ENCODE peak calls at places on chromosome 1, in seven cellular contexts. W is GM23248, L is colonic mucosa, D is K562, M is PC-3, C is endodermal cell, S is mammary epithelial cell. U is an unnamed sample. For H3K4me1 and H3K9me3, the result is how much of the 10 kb centered on the place peaks cover.

GRCh38 chr1:152514715-152515453 is 602 bp downstream of the CRCT1 start:
- DNase-seq in S (no peak), L (no peak), M (no peak), D (no peak), C (no peak), W (peak), U (no peak)

GRCh38 chr1:193431265-193431977 is 245.0 kb upstream of the B3GALT2 start:
- DNase-seq in L (peak), M (peak), D (no peak), S (no peak), W (no peak), C (no peak), U (no peak)

GRCh38 chr1:116826818-116827606 is 72.8 kb downstream of the CD2 start:
- DNase-seq in L (peak), S (peak), D (peak), W (no peak), C (no peak), M (peak), U (no peak)

GRCh38 chr1:8091691-8092090 is 65.6 kb upstream of the ERRFI1 start:
- DNase-seq in D (no peak), S (no peak), C (no peak), L (no peak), W (no peak), M (no peak), U (peak)

GRCh38 chr1:108121361-108122143 is 78.6 kb downstream of the SLC25A24 start:
- DNase-seq in W (no peak), C (peak), D (peak), L (no peak), M (no peak), S (no peak), U (no peak)

GRCh38 chr1:91885331-91885715 is 628 bp downstream of the TGFBR3 start:
- DNase-seq in S (no peak), L (peak), W (peak), D (peak), C (no peak), M (peak), U (peak)

GRCh38 chr1:162215902-162216301 is 146.4 kb downstream of the NOS1AP start:
- DNase-seq in M (no peak), D (no peak), S (no peak), C (no peak), L (peak), W (no peak), U (no peak)

GRCh38 chr1:94863919-94864318 is 43.8 kb downstream of the SLC44A3 start:
- DNase-seq in C (no peak), M (peak), S (peak), D (no peak), L (peak), W (peak), U (peak)

GRCh38 chr1:88800382-88801051 is 90.8 kb downstream of the GTF2B start:
- DNase-seq in L (peak), S (no peak), D (peak), M (peak), W (peak), C (no peak), U (peak)

GRCh38 chr1:62398377-62398776 is 38.5 kb upstream of the USP1 start:
- DNase-seq in W (peak), S (peak), C (no peak), L (no peak), M (peak), D (no peak), U (peak)

GRCh38 chr1:73943270-73943669 is 254.7 kb downstream of the LRRIQ3 start:
- DNase-seq in M (peak), C (peak), L (no peak), W (no peak), S (no peak), D (no peak), U (no peak)

GRCh38 chr1:50968884-50969610 is 998 bp upstream of the CDKN2C start:
- DNase-seq in W (peak), S (peak), D (peak), L (peak), C (peak), M (peak), U (peak)

GRCh38 chr1:175129182-175129581 is 61.5 kb downstream of the TNN start:
- DNase-seq in M (peak), C (peak), W (peak), S (peak), L (no peak), D (no peak), U (peak)

GRCh38 chr1:48596036-48596435 is 124.0 kb upstream of the SPATA6 start:
- DNase-seq in D (no peak), L (no peak), W (peak), M (no peak), C (peak), S (no peak), U (peak)

GRCh38 chr1:201636581-201636980 is 97.7 kb downstream of the NAV1 start:
- DNase-seq in M (no peak), W (peak), C (no peak), S (no peak), D (no peak), L (no peak), U (no peak)

GRCh38 chr1:225738763-225739162 is 38.9 kb upstream of the SRP9 start:
- DNase-seq in M (no peak), S (no peak), W (no peak), D (no peak), C (no peak), L (no peak), U (no peak)

GRCh38 chr1:235511470-235512240 is 7.4 kb upstream of the B3GALNT2 start:
- DNase-seq in W (peak), C (peak), D (no peak), L (no peak), M (no peak), S (peak), U (no peak)

GRCh38 chr1:97806996-97807395 is 113.8 kb downstream of the DPYD start:
- DNase-seq in D (no peak), S (no peak), W (peak), L (no peak), M (no peak), C (no peak), U (peak)

GRCh38 chr1:80392529-80392928 is 1386.0 kb upstream of the ADGRL4 start:
- DNase-seq in M (peak), W (no peak), D (no peak), C (no peak), S (peak), L (no peak), U (peak)

GRCh38 chr1:86542626-86543025 is 4.3 kb upstream of the CLCA4 start:
- DNase-seq in D (no peak), W (peak), C (no peak), L (no peak), S (peak), M (peak), U (peak)
- H3K4me1 ChIP-seq in D (under half), W (under half), C (under half), L (under half), S (under half), M (under half), U (under half)

GRCh38 chr1:9340172-9340854 is 47.6 kb downstream of the SPSB1 start:
- DNase-seq in W (no peak), L (no peak), C (no peak), M (no peak), S (peak), D (no peak), U (no peak)

GRCh38 chr1:9341301-9341845 is 48.7 kb downstream of the SPSB1 start:
- DNase-seq in W (no peak), S (no peak), M (no peak), C (no peak), D (no peak), L (no peak), U (no peak)

GRCh38 chr1:9340864-9341263 is 48.2 kb downstream of the SPSB1 start:
- DNase-seq in W (no peak), D (no peak), C (no peak), M (no peak), S (no peak), L (no peak), U (no peak)

GRCh38 chr1:9343269-9343668 is 50.6 kb downstream of the SPSB1 start:
- DNase-seq in W (no peak), C (no peak), D (no peak), M (no peak), S (no peak), L (no peak), U (no peak)

DNA sequence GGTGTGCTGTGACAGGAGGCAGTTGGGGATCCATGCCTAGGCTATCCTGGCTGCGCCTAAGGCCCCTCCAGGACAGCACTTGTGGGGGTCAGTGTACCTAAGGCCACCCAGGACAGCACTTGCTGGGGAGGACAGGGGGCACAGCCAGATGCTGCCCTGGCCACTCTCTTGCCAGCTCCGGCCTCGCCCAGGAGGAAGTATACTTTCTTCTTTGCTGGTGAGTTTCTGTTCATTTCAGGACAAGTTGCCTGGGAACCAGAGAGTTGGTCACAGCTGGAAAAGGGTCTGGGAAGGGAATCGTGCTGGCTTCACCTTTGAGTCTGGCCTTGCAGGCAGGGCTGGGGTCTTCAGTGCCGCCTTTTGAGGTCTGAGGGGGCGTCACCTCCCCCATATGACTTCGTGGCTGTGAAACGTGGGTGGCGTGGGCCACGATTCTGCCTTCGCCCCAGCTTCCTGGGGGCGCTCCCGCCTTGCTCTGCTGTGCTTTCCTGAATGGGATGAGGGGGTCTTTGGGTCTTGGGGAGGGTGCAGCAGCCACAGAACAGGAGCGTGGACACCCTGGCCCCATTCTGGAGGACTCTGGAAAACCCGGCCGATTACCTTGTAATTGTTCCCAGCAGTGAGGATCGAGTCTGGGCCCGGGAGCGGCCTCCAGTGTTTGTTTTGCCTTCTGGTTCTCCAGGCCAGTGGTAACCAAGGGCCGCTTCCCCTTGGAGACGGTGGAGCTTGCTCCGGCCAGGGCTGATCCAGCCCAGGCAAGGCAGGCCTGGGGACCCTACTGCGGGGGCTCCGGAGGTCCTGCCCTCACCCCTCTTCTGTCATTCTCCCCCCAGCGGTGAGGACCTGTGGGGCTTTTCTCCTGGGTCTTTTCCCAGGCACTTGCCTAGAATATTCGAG is 45.9 kb downstream of the SPSB1 start:
- DNase-seq in S (no peak), M (no peak), W (peak), L (no peak), C (no peak), D (no peak), U (no peak)
- H3K9ac ChIP-seq in S (no peak), M (no peak), W (no peak), L (peak), C (no peak), D (peak), U (peak)

DNA sequence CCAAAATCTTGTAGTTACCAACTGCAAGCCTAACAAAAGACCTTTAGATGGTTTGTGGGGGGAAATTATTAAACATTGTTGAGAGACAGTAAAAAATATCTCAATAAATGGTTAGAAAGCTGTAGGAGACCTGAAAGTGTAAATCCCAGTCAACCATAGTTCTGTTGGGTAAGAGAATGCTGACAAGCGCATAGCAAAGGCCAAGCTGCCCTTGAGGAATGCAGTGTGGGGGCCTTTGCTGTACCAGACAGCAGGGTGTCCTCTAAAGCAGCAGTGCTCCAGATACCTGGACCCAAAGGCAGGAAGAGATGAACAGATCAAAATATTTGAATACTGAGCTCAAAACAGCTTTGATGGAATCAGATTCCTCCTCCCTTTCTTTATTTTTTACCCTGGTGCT is 54.6 kb downstream of the OBSCN start:
- DNase-seq in D (no peak), L (no peak), W (no peak), M (no peak), C (peak), S (no peak), U (no peak)
- H3K9me3 ChIP-seq in D (under half), L (under half), W (under half), M (under half), C (under half), S (under half), U (under half)

GRCh38 chr1:24920155-24920925 is 9.7 kb downstream of the RUNX3 start:
- DNase-seq in D (peak), C (no peak), L (no peak), S (no peak), M (no peak), W (peak), U (peak)

GRCh38 chr1:24915819-24916602 is 14.1 kb downstream of the RUNX3 start:
- DNase-seq in W (no peak), M (no peak), C (peak), D (no peak), S (no peak), L (no peak), U (no peak)

GRCh38 chr1:24918995-24919605 is 11.0 kb downstream of the RUNX3 start:
- DNase-seq in D (no peak), L (no peak), M (no peak), S (no peak), C (no peak), W (no peak), U (no peak)

GRCh38 chr1:24918370-24918769 is 11.7 kb downstream of the RUNX3 start:
- DNase-seq in L (no peak), W (no peak), C (no peak), S (no peak), M (no peak), D (no peak), U (no peak)

GRCh38 chr1:24917327-24918074 is 12.6 kb downstream of the RUNX3 start:
- DNase-seq in S (no peak), C (no peak), D (no peak), M (no peak), W (no peak), L (no peak), U (no peak)
- H3K4me1 ChIP-seq in S (under half), C (under half), D (under half), M (under half), W (under half), L (under half), U (under half)

DNA sequence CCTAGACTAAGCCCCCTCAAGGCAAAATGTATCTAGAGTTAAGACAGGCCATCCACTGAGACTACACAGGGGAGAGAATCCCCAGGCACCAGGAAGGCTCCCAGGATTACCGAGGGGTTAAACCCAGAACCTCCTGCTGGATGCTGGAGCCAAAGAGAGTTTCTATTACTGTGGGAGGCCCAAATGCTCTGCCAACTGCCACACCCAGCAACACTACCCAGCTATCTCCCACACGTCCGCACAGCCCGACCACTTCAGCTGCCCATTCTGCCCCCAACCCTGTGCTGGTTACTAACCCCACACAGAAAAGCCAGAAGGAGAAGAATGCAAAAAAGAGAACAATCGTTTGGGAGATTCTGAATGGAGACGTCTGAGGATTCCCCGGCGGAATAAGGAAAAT is 63.6 kb downstream of the CD46 start:
- DNase-seq in L (no peak), W (no peak), S (no peak), C (no peak), M (no peak), D (no peak), U (no peak)
- H3K9ac ChIP-seq in L (peak), W (peak), S (no peak), C (no peak), M (no peak), D (no peak), U (peak)

GRCh38 chr1:49627781-49628180 is 396.0 kb downstream of the AGBL4 start:
- DNase-seq in L (no peak), C (no peak), S (no peak), D (no peak), W (no peak), M (no peak), U (no peak)

GRCh38 chr1:49626474-49626873 is 397.3 kb downstream of the AGBL4 start:
- DNase-seq in D (no peak), L (no peak), W (no peak), C (no peak), M (peak), S (no peak), U (no peak)

DNA sequence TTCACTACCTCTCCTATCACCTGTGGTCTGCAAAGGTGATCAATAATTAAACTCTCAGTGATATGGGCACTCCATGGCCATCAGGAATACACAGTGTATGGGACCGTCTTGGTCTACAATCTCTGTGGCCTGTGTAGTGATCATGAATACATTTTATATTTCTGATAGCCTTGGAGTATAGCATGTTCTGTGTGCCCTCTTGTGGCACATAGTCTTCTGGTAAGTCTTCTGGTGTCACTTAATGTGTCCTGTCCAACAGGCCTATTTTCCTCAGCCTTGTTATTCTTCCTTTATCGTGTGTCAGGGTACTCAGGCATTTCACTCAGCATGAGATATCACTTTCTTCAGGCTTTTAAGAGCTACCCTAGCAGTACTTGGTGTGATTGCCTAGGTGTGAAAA is 393.6 kb downstream of the AGBL4 start:
- DNase-seq in W (no peak), S (no peak), L (no peak), C (no peak), D (no peak), M (peak), U (no peak)
- H3K9me3 ChIP-seq in W (under half), S (under half), L (under half), C (half or more), D (under half), M (under half), U (under half)

GRCh38 chr1:81714636-81715035 is 86.1 kb upstream of the ADGRL2 start:
- DNase-seq in W (no peak), M (no peak), C (no peak), L (no peak), D (no peak), S (peak), U (no peak)

GRCh38 chr1:81706650-81707435 is 93.9 kb upstream of the ADGRL2 start:
- DNase-seq in D (no peak), W (peak), M (peak), C (no peak), L (no peak), S (peak), U (peak)

GRCh38 chr1:81708239-81708638 is 92.5 kb upstream of the ADGRL2 start:
- DNase-seq in M (no peak), W (no peak), S (no peak), D (no peak), L (no peak), C (no peak), U (peak)

GRCh38 chr1:81712425-81712824 is 88.3 kb upstream of the ADGRL2 start:
- DNase-seq in C (no peak), W (no peak), S (no peak), M (no peak), D (no peak), L (no peak), U (no peak)

DNA sequence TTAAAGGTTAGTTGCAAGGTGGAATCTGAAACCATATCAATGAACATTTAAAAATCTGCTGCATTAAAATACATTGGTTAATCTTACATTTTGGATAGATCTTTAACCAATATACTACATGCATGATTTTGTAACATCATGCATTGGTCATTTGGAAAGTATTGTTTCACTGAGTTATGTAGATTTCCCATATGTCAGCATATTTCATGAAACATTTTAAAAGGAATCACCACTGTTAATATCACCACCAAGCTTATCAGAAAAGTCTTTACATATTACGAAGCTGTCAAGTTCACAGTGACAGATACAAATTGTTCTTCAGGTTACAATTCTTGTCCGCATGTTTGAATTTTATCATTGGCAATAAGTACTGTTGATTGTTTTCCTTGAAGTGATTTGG is 89.9 kb upstream of the ADGRL2 start:
- DNase-seq in L (no peak), W (no peak), M (no peak), C (no peak), D (no peak), S (no peak), U (no peak)
- H3K4me1 ChIP-seq in L (under half), W (under half), M (under half), C (under half), D (under half), S (under half), U (under half)

GRCh38 chr1:2292725-2293450 is 64.8 kb downstream of the SKI start:
- DNase-seq in D (no peak), M (no peak), C (no peak), S (no peak), W (no peak), L (no peak), U (no peak)

GRCh38 chr1:2294033-2294640 is 66.0 kb downstream of the SKI start:
- DNase-seq in L (no peak), W (peak), S (no peak), M (no peak), D (no peak), C (no peak), U (no peak)

GRCh38 chr1:2297246-2298011 is 69.3 kb downstream of the SKI start:
- DNase-seq in S (no peak), W (no peak), M (no peak), D (no peak), C (no peak), L (no peak), U (no peak)

GRCh38 chr1:2295526-2295925 is 67.4 kb downstream of the SKI start:
- DNase-seq in S (no peak), W (no peak), M (no peak), C (no peak), D (no peak), L (no peak), U (no peak)

GRCh38 chr1:2294661-2295060 is 66.5 kb downstream of the SKI start:
- DNase-seq in M (no peak), S (no peak), W (no peak), D (no peak), C (no peak), L (no peak), U (no peak)
- H3K9ac ChIP-seq in M (no peak), S (no peak), W (peak), D (peak), C (no peak), L (peak), U (peak)

DNA sequence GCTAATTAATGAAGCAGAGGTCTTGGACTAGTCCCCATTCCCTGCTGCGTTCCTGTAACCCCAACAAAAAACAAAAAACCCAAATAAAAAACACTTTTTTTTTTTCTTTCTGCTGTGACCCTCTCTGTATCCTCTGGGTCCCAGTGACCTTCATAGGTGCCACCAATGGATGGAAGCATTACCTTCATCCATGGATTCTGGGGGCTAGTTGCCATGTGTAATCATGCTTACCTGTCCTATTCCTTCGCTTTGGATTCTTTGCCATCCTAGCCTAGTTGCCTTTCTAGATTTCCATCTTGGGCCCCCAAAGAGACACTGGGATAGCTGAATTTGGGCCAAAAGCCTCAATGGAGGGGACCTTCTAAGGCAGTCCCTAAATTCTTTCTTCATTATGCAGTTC is 1208.7 kb downstream of the BRINP3 start:
- DNase-seq in L (no peak), W (no peak), C (no peak), M (no peak), S (no peak), D (peak), U (peak)
- H3K9me3 ChIP-seq in L (under half), W (under half), C (under half), M (under half), S (under half), D (under half), U (under half)

GRCh38 chr1:30888975-30889374 is 19.6 kb downstream of the SDC3 start:
- DNase-seq in C (no peak), D (no peak), W (no peak), S (no peak), L (no peak), M (no peak), U (no peak)
- H3K4me1 ChIP-seq in C (under half), D (under half), W (under half), S (under half), L (under half), M (under half), U (under half)